ENCODE peak calls at places on chromosomes 5 and 9, in nine cellular contexts. One of them, this sample, is unnamed.

GRCh38 chr5:171577940-171578856 is 158.8 kb downstream of the FGF18 start:
- DNase-seq in fibroblast of the aortic adventitia: peak; percentile 37
- DNase-seq in tibial artery: peak; percentile 60
- DNase-seq in stomach: no peak
- DNase-seq in AG08395: no peak
- DNase-seq in posterior cingulate gyrus: no peak
- DNase-seq in H54: no peak
- DNase-seq in HCT116: no peak
- DNase-seq in SW480: no peak
- DNase-seq in this sample: no peak

GRCh38 chr9:34992376-34992951 is 2.9 kb downstream of the DNAJB5 start:
- DNase-seq in stomach: no peak
- DNase-seq in HCT116: peak; percentile 22
- DNase-seq in H54: peak; percentile 26
- DNase-seq in SW480: peak; percentile 62
- DNase-seq in posterior cingulate gyrus: peak; percentile 50
- DNase-seq in tibial artery: peak; percentile 76
- DNase-seq in fibroblast of the aortic adventitia: peak; percentile 86
- DNase-seq in AG08395: peak; percentile 72
- DNase-seq in this sample: no peak

GRCh38 chr5:132489871-132490483 is 596 bp downstream of the IRF1 start:
- DNase-seq in tibial artery: peak; percentile 52
- DNase-seq in fibroblast of the aortic adventitia: peak; percentile 47
- DNase-seq in AG08395: peak; percentile 70
- DNase-seq in posterior cingulate gyrus: peak; percentile 27
- DNase-seq in HCT116: no peak
- DNase-seq in SW480: peak; percentile 37
- DNase-seq in H54: peak; percentile 40
- DNase-seq in stomach: peak; percentile 69
- DNase-seq in this sample: no peak

GRCh38 chr5:139146809-139147742 is 51.1 kb downstream of the SIL1 start:
- DNase-seq in tibial artery: no peak
- DNase-seq in HCT116: no peak
- DNase-seq in H54: no peak
- DNase-seq in SW480: no peak
- DNase-seq in posterior cingulate gyrus: no peak
- DNase-seq in fibroblast of the aortic adventitia: no peak
- DNase-seq in AG08395: no peak
- DNase-seq in stomach: no peak
- DNase-seq in this sample: no peak

GRCh38 chr9:84789463-84789830 is 119.9 kb downstream of the NTRK2 start:
- DNase-seq in SW480: no peak
- DNase-seq in tibial artery: no peak
- DNase-seq in HCT116: no peak
- DNase-seq in H54: no peak
- DNase-seq in AG08395: no peak
- DNase-seq in posterior cingulate gyrus: no peak
- DNase-seq in fibroblast of the aortic adventitia: no peak
- DNase-seq in stomach: no peak
- DNase-seq in this sample: no peak

GRCh38 chr9:111896942-111897830 is 572 bp downstream of the UGCG start:
- DNase-seq in fibroblast of the aortic adventitia: peak; percentile 55
- DNase-seq in posterior cingulate gyrus: peak; percentile 46
- DNase-seq in tibial artery: peak; percentile 52
- DNase-seq in H54: no peak
- DNase-seq in AG08395: peak; percentile 17
- DNase-seq in stomach: no peak
- DNase-seq in SW480: peak; percentile 66
- DNase-seq in HCT116: no peak
- DNase-seq in this sample: no peak

GRCh38 chr9:113536483-113537226 is 73.1 kb downstream of the RGS3 start:
- DNase-seq in H54: no peak
- DNase-seq in fibroblast of the aortic adventitia: peak; percentile 49
- DNase-seq in stomach: no peak
- DNase-seq in posterior cingulate gyrus: peak; percentile 92
- DNase-seq in HCT116: no peak
- DNase-seq in SW480: no peak
- DNase-seq in AG08395: no peak
- DNase-seq in tibial artery: peak; percentile 65
- DNase-seq in this sample: no peak

GRCh38 chr9:34025062-34025461 is 23.6 kb downstream of the UBAP2 start:
- DNase-seq in fibroblast of the aortic adventitia: peak; percentile 66
- DNase-seq in tibial artery: no peak
- DNase-seq in SW480: no peak
- DNase-seq in stomach: no peak
- DNase-seq in AG08395: peak; percentile 12
- DNase-seq in posterior cingulate gyrus: no peak
- DNase-seq in H54: no peak
- DNase-seq in HCT116: no peak
- DNase-seq in this sample: no peak

GRCh38 chr5:176438959-176439757 is 9.0 kb upstream of the FAF2 start:
- DNase-seq in H54: no peak
- DNase-seq in SW480: peak; percentile 79
- DNase-seq in fibroblast of the aortic adventitia: no peak
- DNase-seq in posterior cingulate gyrus: no peak
- DNase-seq in AG08395: peak; percentile 38
- DNase-seq in stomach: no peak
- DNase-seq in HCT116: no peak
- DNase-seq in tibial artery: no peak
- DNase-seq in this sample: no peak

GRCh38 chr9:135305546-135306180 is 173.9 kb upstream of the PPP1R26 start:
- DNase-seq in SW480: no peak
- DNase-seq in tibial artery: no peak
- DNase-seq in AG08395: no peak
- DNase-seq in stomach: no peak
- DNase-seq in HCT116: no peak
- DNase-seq in H54: no peak
- DNase-seq in posterior cingulate gyrus: no peak
- DNase-seq in fibroblast of the aortic adventitia: no peak
- DNase-seq in this sample: no peak

GRCh38 chr9:124259273-124260078 is 1.7 kb downstream of the NEK6 start:
- DNase-seq in posterior cingulate gyrus: peak; percentile 46
- DNase-seq in fibroblast of the aortic adventitia: peak; percentile 93
- DNase-seq in HCT116: peak; percentile 54
- DNase-seq in AG08395: peak; percentile 78
- DNase-seq in stomach: peak; percentile 84
- DNase-seq in tibial artery: peak; percentile 86
- DNase-seq in H54: peak; percentile 92
- DNase-seq in SW480: peak; percentile 60
- DNase-seq in this sample: peak; percentile 26

GRCh38 chr9:84699897-84700395 is 30.4 kb downstream of the NTRK2 start:
- DNase-seq in HCT116: no peak
- DNase-seq in AG08395: no peak
- DNase-seq in tibial artery: no peak
- DNase-seq in posterior cingulate gyrus: no peak
- DNase-seq in H54: no peak
- DNase-seq in stomach: no peak
- DNase-seq in fibroblast of the aortic adventitia: no peak
- DNase-seq in SW480: no peak
- DNase-seq in this sample: no peak

GRCh38 chr9:98615633-98616032 is 93.1 kb downstream of the GABBR2 start:
- DNase-seq in AG08395: no peak
- DNase-seq in tibial artery: no peak
- DNase-seq in SW480: no peak
- DNase-seq in fibroblast of the aortic adventitia: no peak
- DNase-seq in stomach: no peak
- DNase-seq in H54: no peak
- DNase-seq in posterior cingulate gyrus: no peak
- DNase-seq in HCT116: no peak
- DNase-seq in this sample: no peak

GRCh38 chr5:43730832-43731342 is 127.9 kb downstream of the NNT start:
- DNase-seq in posterior cingulate gyrus: no peak
- DNase-seq in stomach: no peak
- DNase-seq in tibial artery: no peak
- DNase-seq in SW480: no peak
- DNase-seq in AG08395: no peak
- DNase-seq in HCT116: no peak
- DNase-seq in fibroblast of the aortic adventitia: peak; percentile 47
- DNase-seq in H54: no peak
- DNase-seq in this sample: no peak

GRCh38 chr5:139177809-139178581 is 20.2 kb downstream of the SIL1 start:
- DNase-seq in SW480: no peak
- DNase-seq in AG08395: no peak
- DNase-seq in stomach: peak; percentile 53
- DNase-seq in posterior cingulate gyrus: no peak
- DNase-seq in tibial artery: peak; percentile 44
- DNase-seq in fibroblast of the aortic adventitia: peak; percentile 39
- DNase-seq in H54: no peak
- DNase-seq in HCT116: no peak
- DNase-seq in this sample: no peak